ENCODE peak calls at places on chromosomes 5 and 9, in four cellular contexts. M, H, O and N are unnamed samples.

GRCh38 chr9:715310-715709 is 126.2 kb upstream of the DMRT1 start:
- DNase-seq in H (no peak), M (no peak), O (peak), N (no peak)

GRCh38 chr9:37404590-37404989 is 17.9 kb upstream of the GRHPR start:
- DNase-seq in M (no peak), O (no peak), H (no peak), N (no peak)

GRCh38 chr5:83044941-83045340 is 32.3 kb downstream of the TMEM167A start:
- DNase-seq in M (no peak), H (no peak), O (no peak), N (no peak)

GRCh38 chr5:169494383-169495251 is 89.0 kb upstream of the SPDL1 start:
- DNase-seq in M (no peak), H (no peak), O (no peak), N (no peak)

GRCh38 chr9:4620046-4620765 is 41.9 kb upstream of the PLPP6 start:
- DNase-seq in O (no peak), M (no peak), H (no peak), N (no peak)

GRCh38 chr5:178229861-178230260 is 2.7 kb downstream of the PHYKPL start:
- DNase-seq in H (no peak), O (no peak), M (no peak), N (no peak)

GRCh38 chr9:116115731-116116353 is 37.7 kb upstream of the PAPPA start:
- DNase-seq in O (peak), M (peak), H (no peak), N (no peak)

GRCh38 chr9:22228542-22228941 is 218.1 kb upstream of the DMRTA1 start:
- DNase-seq in M (no peak), O (peak), H (no peak), N (no peak)

GRCh38 chr9:21381752-21382339 is 3.4 kb downstream of the IFNA2 start:
- DNase-seq in H (peak), O (no peak), M (no peak), N (no peak)

GRCh38 chr9:123658792-123659191 is 271.1 kb downstream of the DENND1A start:
- DNase-seq in M (no peak), O (no peak), H (peak), N (no peak)

GRCh38 chr5:55254802-55255201 is 21.4 kb upstream of the CCNO start:
- DNase-seq in O (no peak), H (no peak), M (no peak), N (no peak)

GRCh38 chr5:115842089-115842881 is 550 bp downstream of the AP3S1 start:
- DNase-seq in O (no peak), H (no peak), M (peak), N (no peak)
- TF ChIP-seq CTCF in O (no peak), H (peak), M (no peak), N (no peak)

DNA sequence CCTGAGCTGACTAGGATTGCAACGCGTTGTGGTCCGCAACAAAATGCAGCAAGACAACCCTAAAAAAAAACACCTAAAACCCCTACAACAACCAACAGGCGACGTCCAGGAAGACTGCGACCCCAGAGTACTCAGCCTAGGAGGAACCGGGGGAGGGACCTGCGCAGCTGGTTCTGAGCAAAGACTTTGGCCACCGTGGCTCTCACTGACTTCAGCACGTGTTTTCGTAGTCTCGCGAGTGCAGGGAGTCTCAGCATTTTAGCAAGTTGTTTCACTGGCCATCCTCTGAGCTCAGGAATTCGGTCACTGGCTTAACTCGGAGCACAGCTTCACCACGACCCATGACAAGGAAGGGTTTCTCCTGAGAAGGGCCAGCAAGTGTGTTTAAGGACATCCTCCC is 8.6 kb upstream of the ZDHHC11 start:
- DNase-seq in M (no peak), H (no peak), O (no peak), N (no peak)
- TF ChIP-seq CTCF in M (no peak), H (no peak), O (no peak), N (no peak)

GRCh38 chr5:113806250-113806649 is 292.8 kb downstream of the YTHDC2 start:
- DNase-seq in M (peak), O (peak), H (no peak), N (no peak)
- TF ChIP-seq CTCF in M (peak), O (peak), H (no peak), N (no peak)

DNA sequence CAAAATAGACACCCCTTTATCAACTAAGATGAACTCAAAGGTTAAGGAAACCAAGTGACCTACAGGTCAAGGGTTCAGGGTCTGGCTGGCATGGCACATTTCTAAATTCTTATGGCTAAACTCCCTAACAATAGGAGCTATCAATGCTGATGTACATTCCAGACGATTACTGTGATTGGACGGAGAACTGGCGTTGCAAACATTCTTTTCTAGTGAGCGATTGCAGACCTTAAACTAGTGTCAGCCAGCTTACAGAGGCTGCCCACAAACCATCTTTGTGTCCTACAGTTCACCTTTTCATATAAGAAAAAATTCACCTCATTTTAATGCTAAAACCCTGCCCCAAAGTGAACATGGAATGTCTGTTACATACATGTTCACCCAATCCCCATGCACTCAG is 382.9 kb downstream of the MAT2B start:
- DNase-seq in O (peak), H (no peak), M (peak), N (no peak)
- TF ChIP-seq CTCF in O (no peak), H (no peak), M (no peak), N (no peak)

DNA sequence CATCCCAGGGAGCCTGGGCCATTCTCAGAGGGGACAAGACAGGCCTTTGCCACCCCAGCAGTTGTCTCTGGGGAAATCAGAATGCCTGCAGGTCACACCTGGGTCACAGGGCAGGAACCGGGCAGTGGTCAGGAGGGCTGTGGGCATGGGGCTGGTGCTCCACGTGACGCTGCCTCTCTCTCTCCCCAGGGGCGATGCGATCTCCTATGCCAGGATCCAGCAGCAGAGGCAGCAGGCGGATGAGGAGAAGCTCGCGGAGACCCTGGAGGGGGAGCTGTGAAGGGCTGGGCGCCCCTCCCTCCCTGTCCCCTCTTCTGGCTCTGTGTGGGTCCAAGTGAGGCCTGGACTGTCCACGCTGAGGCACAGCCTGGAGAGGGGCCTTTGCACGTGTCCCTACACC is 8.6 kb downstream of the CACFD1 start:
- DNase-seq in M (no peak), O (no peak), H (no peak), N (no peak)
- TF ChIP-seq CTCF in M (no peak), O (no peak), H (no peak), N (no peak)